ENCODE peak calls at places on chromosomes 2 and 18, in ten cellular contexts. One of them, this sample, is unnamed.

GRCh38 chr2:239194731-239195317 is 206.0 kb downstream of the HDAC4 start:
- DNase-seq in mucosa of gallbladder: no peak
- DNase-seq in HFF-Myc: no peak
- DNase-seq in non-pigmented ciliary epithelial cell: no peak
- DNase-seq in Calu3: no peak
- DNase-seq in left lobe of liver: peak
- DNase-seq in uterus: peak
- DNase-seq in sigmoid colon: peak
- DNase-seq in HCT116: no peak
- DNase-seq in NCI-H1105: no peak
- DNase-seq in this sample: no peak

GRCh38 chr2:70002241-70002896 is 40.9 kb upstream of the ASPRV1 start:
- DNase-seq in NCI-H1105: peak
- DNase-seq in mucosa of gallbladder: no peak
- DNase-seq in left lobe of liver: peak
- DNase-seq in sigmoid colon: no peak
- DNase-seq in HFF-Myc: no peak
- DNase-seq in HCT116: no peak
- DNase-seq in Calu3: no peak
- DNase-seq in non-pigmented ciliary epithelial cell: no peak
- DNase-seq in uterus: no peak
- DNase-seq in this sample: no peak

GRCh38 chr18:44589709-44590108 is 91.0 kb upstream of the SETBP1 start:
- DNase-seq in non-pigmented ciliary epithelial cell: no peak
- DNase-seq in sigmoid colon: no peak
- DNase-seq in HFF-Myc: peak
- DNase-seq in uterus: no peak
- DNase-seq in mucosa of gallbladder: no peak
- DNase-seq in NCI-H1105: no peak
- DNase-seq in left lobe of liver: no peak
- DNase-seq in HCT116: no peak
- DNase-seq in Calu3: peak
- DNase-seq in this sample: peak

GRCh38 chr2:20178404-20179178 is 46.3 kb downstream of the SDC1 start:
- DNase-seq in Calu3: no peak
- DNase-seq in HFF-Myc: no peak
- DNase-seq in uterus: no peak
- DNase-seq in left lobe of liver: peak
- DNase-seq in sigmoid colon: no peak
- DNase-seq in HCT116: no peak
- DNase-seq in mucosa of gallbladder: no peak
- DNase-seq in NCI-H1105: no peak
- DNase-seq in non-pigmented ciliary epithelial cell: no peak
- DNase-seq in this sample: no peak

GRCh38 chr2:151102196-151102692 is 159.4 kb downstream of the RBM43 start:
- DNase-seq in HCT116: no peak
- DNase-seq in uterus: no peak
- DNase-seq in left lobe of liver: no peak
- DNase-seq in Calu3: no peak
- DNase-seq in mucosa of gallbladder: no peak
- DNase-seq in HFF-Myc: no peak
- DNase-seq in sigmoid colon: no peak
- DNase-seq in NCI-H1105: no peak
- DNase-seq in non-pigmented ciliary epithelial cell: no peak
- DNase-seq in this sample: no peak

GRCh38 chr2:38742797-38743559 is 8.2 kb downstream of the SRSF7 start:
- DNase-seq in NCI-H1105: no peak
- DNase-seq in left lobe of liver: no peak
- DNase-seq in uterus: no peak
- DNase-seq in mucosa of gallbladder: no peak
- DNase-seq in HFF-Myc: no peak
- DNase-seq in HCT116: no peak
- DNase-seq in non-pigmented ciliary epithelial cell: no peak
- DNase-seq in sigmoid colon: no peak
- DNase-seq in Calu3: no peak
- DNase-seq in this sample: no peak

GRCh38 chr2:174335605-174336402 is 1.1 kb downstream of the SP9 start:
- DNase-seq in uterus: peak
- DNase-seq in HFF-Myc: no peak
- DNase-seq in HCT116: no peak
- DNase-seq in mucosa of gallbladder: no peak
- DNase-seq in non-pigmented ciliary epithelial cell: no peak
- DNase-seq in sigmoid colon: peak
- DNase-seq in NCI-H1105: peak
- DNase-seq in Calu3: no peak
- DNase-seq in left lobe of liver: no peak
- DNase-seq in this sample: no peak

GRCh38 chr2:10278029-10278762 is 24.5 kb upstream of the HPCAL1 start:
- DNase-seq in non-pigmented ciliary epithelial cell: no peak
- DNase-seq in HCT116: no peak
- DNase-seq in NCI-H1105: no peak
- DNase-seq in HFF-Myc: no peak
- DNase-seq in left lobe of liver: peak
- DNase-seq in Calu3: peak
- DNase-seq in uterus: peak
- DNase-seq in mucosa of gallbladder: peak
- DNase-seq in sigmoid colon: peak
- DNase-seq in this sample: peak

GRCh38 chr18:470661-471501 is 29.6 kb downstream of the COLEC12 start:
- DNase-seq in Calu3: no peak
- DNase-seq in uterus: no peak
- DNase-seq in non-pigmented ciliary epithelial cell: no peak
- DNase-seq in mucosa of gallbladder: no peak
- DNase-seq in sigmoid colon: no peak
- DNase-seq in HFF-Myc: no peak
- DNase-seq in left lobe of liver: no peak
- DNase-seq in NCI-H1105: no peak
- DNase-seq in HCT116: no peak
- DNase-seq in this sample: peak

GRCh38 chr18:22551536-22552151 is 133.9 kb upstream of the CTAGE1 start:
- DNase-seq in Calu3: peak
- DNase-seq in non-pigmented ciliary epithelial cell: peak
- DNase-seq in NCI-H1105: no peak
- DNase-seq in HFF-Myc: no peak
- DNase-seq in left lobe of liver: no peak
- DNase-seq in sigmoid colon: no peak
- DNase-seq in HCT116: peak
- DNase-seq in uterus: no peak
- DNase-seq in mucosa of gallbladder: no peak
- DNase-seq in this sample: peak

GRCh38 chr2:27282892-27283291 is 663 bp downstream of the TRIM54 start:
- DNase-seq in NCI-H1105: no peak
- DNase-seq in HFF-Myc: no peak
- DNase-seq in left lobe of liver: no peak
- DNase-seq in mucosa of gallbladder: no peak
- DNase-seq in HCT116: no peak
- DNase-seq in non-pigmented ciliary epithelial cell: no peak
- DNase-seq in sigmoid colon: no peak
- DNase-seq in Calu3: no peak
- DNase-seq in uterus: no peak
- DNase-seq in this sample: no peak

GRCh38 chr2:6071536-6071935 is 379.4 kb downstream of the SOX11 start:
- DNase-seq in uterus: no peak
- DNase-seq in Calu3: no peak
- DNase-seq in non-pigmented ciliary epithelial cell: no peak
- DNase-seq in NCI-H1105: no peak
- DNase-seq in sigmoid colon: no peak
- DNase-seq in HCT116: no peak
- DNase-seq in mucosa of gallbladder: no peak
- DNase-seq in left lobe of liver: no peak
- DNase-seq in HFF-Myc: no peak
- DNase-seq in this sample: no peak

GRCh38 chr2:240727913-240728312 is 36.2 kb downstream of the AQP12A start:
- DNase-seq in Calu3: no peak
- DNase-seq in uterus: no peak
- DNase-seq in HCT116: no peak
- DNase-seq in NCI-H1105: no peak
- DNase-seq in mucosa of gallbladder: no peak
- DNase-seq in non-pigmented ciliary epithelial cell: no peak
- DNase-seq in HFF-Myc: no peak
- DNase-seq in left lobe of liver: no peak
- DNase-seq in sigmoid colon: no peak
- DNase-seq in this sample: no peak

GRCh38 chr2:160271166-160272086 is 71.4 kb upstream of the ITGB6 start:
- DNase-seq in NCI-H1105: no peak
- DNase-seq in sigmoid colon: no peak
- DNase-seq in uterus: peak
- DNase-seq in mucosa of gallbladder: peak
- DNase-seq in non-pigmented ciliary epithelial cell: no peak
- DNase-seq in HFF-Myc: no peak
- DNase-seq in left lobe of liver: no peak
- DNase-seq in Calu3: peak
- DNase-seq in HCT116: no peak
- DNase-seq in this sample: no peak

GRCh38 chr2:231795525-231796327 is 9.5 kb downstream of the COPS7B start:
- DNase-seq in sigmoid colon: no peak
- DNase-seq in HFF-Myc: peak
- DNase-seq in mucosa of gallbladder: peak
- DNase-seq in non-pigmented ciliary epithelial cell: no peak
- DNase-seq in left lobe of liver: peak
- DNase-seq in NCI-H1105: peak
- DNase-seq in uterus: no peak
- DNase-seq in Calu3: peak
- DNase-seq in HCT116: peak
- DNase-seq in this sample: peak

GRCh38 chr2:216560695-216561370 is 62.2 kb downstream of the RPL37A start:
- DNase-seq in mucosa of gallbladder: peak
- DNase-seq in uterus: peak
- DNase-seq in NCI-H1105: no peak
- DNase-seq in HFF-Myc: no peak
- DNase-seq in Calu3: no peak
- DNase-seq in HCT116: no peak
- DNase-seq in non-pigmented ciliary epithelial cell: peak
- DNase-seq in left lobe of liver: no peak
- DNase-seq in sigmoid colon: no peak
- DNase-seq in this sample: no peak

GRCh38 chr2:30165050-30165520 is 18.3 kb downstream of the YPEL5 start:
- DNase-seq in NCI-H1105: peak
- DNase-seq in non-pigmented ciliary epithelial cell: peak
- DNase-seq in Calu3: peak
- DNase-seq in uterus: peak
- DNase-seq in HCT116: peak
- DNase-seq in HFF-Myc: peak
- DNase-seq in mucosa of gallbladder: peak
- DNase-seq in sigmoid colon: no peak
- DNase-seq in left lobe of liver: peak
- DNase-seq in this sample: peak

GRCh38 chr2:231241755-231242507 is 43.5 kb downstream of the ARMC9 start:
- DNase-seq in NCI-H1105: no peak
- DNase-seq in Calu3: no peak
- DNase-seq in HCT116: no peak
- DNase-seq in HFF-Myc: peak
- DNase-seq in uterus: no peak
- DNase-seq in mucosa of gallbladder: peak
- DNase-seq in non-pigmented ciliary epithelial cell: no peak
- DNase-seq in left lobe of liver: no peak
- DNase-seq in sigmoid colon: peak
- DNase-seq in this sample: no peak

GRCh38 chr2:54384301-54385035 is 71.7 kb upstream of the SPTBN1 start:
- DNase-seq in uterus: no peak
- DNase-seq in NCI-H1105: no peak
- DNase-seq in HFF-Myc: no peak
- DNase-seq in mucosa of gallbladder: no peak
- DNase-seq in Calu3: no peak
- DNase-seq in HCT116: no peak
- DNase-seq in left lobe of liver: no peak
- DNase-seq in non-pigmented ciliary epithelial cell: no peak
- DNase-seq in sigmoid colon: no peak
- DNase-seq in this sample: no peak

GRCh38 chr2:187302146-187302545 is 145.9 kb downstream of the CALCRL start:
- DNase-seq in HCT116: no peak
- DNase-seq in HFF-Myc: peak
- DNase-seq in Calu3: no peak
- DNase-seq in mucosa of gallbladder: no peak
- DNase-seq in left lobe of liver: no peak
- DNase-seq in sigmoid colon: no peak
- DNase-seq in uterus: no peak
- DNase-seq in NCI-H1105: no peak
- DNase-seq in non-pigmented ciliary epithelial cell: no peak
- DNase-seq in this sample: no peak

GRCh38 chr18:13541621-13542519 is 184.5 kb downstream of the FAM210A start:
- DNase-seq in uterus: peak
- DNase-seq in left lobe of liver: peak
- DNase-seq in mucosa of gallbladder: peak
- DNase-seq in non-pigmented ciliary epithelial cell: no peak
- DNase-seq in NCI-H1105: no peak
- DNase-seq in sigmoid colon: peak
- DNase-seq in Calu3: no peak
- DNase-seq in HFF-Myc: no peak
- DNase-seq in HCT116: no peak
- DNase-seq in this sample: no peak

GRCh38 chr2:43397821-43398220 is 171.4 kb upstream of the ZFP36L2 start:
- DNase-seq in uterus: no peak
- DNase-seq in left lobe of liver: no peak
- DNase-seq in NCI-H1105: no peak
- DNase-seq in non-pigmented ciliary epithelial cell: no peak
- DNase-seq in Calu3: no peak
- DNase-seq in mucosa of gallbladder: no peak
- DNase-seq in HFF-Myc: no peak
- DNase-seq in sigmoid colon: no peak
- DNase-seq in HCT116: no peak
- DNase-seq in this sample: no peak

GRCh38 chr2:215324811-215325210 is 13.0 kb downstream of the ATIC start:
- DNase-seq in Calu3: no peak
- DNase-seq in NCI-H1105: no peak
- DNase-seq in HCT116: no peak
- DNase-seq in mucosa of gallbladder: no peak
- DNase-seq in left lobe of liver: no peak
- DNase-seq in HFF-Myc: no peak
- DNase-seq in non-pigmented ciliary epithelial cell: no peak
- DNase-seq in uterus: no peak
- DNase-seq in sigmoid colon: peak
- DNase-seq in this sample: no peak

GRCh38 chr2:207584952-207585351 is 40.2 kb downstream of the METTL21A start:
- DNase-seq in sigmoid colon: no peak
- DNase-seq in HFF-Myc: no peak
- DNase-seq in uterus: no peak
- DNase-seq in left lobe of liver: no peak
- DNase-seq in HCT116: no peak
- DNase-seq in mucosa of gallbladder: no peak
- DNase-seq in Calu3: no peak
- DNase-seq in non-pigmented ciliary epithelial cell: no peak
- DNase-seq in NCI-H1105: no peak
- DNase-seq in this sample: no peak

GRCh38 chr2:105375001-105375561 is 23.8 kb downstream of the FHL2 start:
- DNase-seq in Calu3: no peak
- DNase-seq in non-pigmented ciliary epithelial cell: peak
- DNase-seq in mucosa of gallbladder: no peak
- DNase-seq in NCI-H1105: no peak
- DNase-seq in sigmoid colon: no peak
- DNase-seq in HFF-Myc: no peak
- DNase-seq in uterus: peak
- DNase-seq in left lobe of liver: peak
- DNase-seq in HCT116: no peak
- DNase-seq in this sample: no peak

GRCh38 chr18:12657048-12657848 is 659 bp downstream of the SPIRE1 start:
- DNase-seq in HCT116: no peak
- DNase-seq in sigmoid colon: peak
- DNase-seq in NCI-H1105: no peak
- DNase-seq in non-pigmented ciliary epithelial cell: no peak
- DNase-seq in mucosa of gallbladder: peak
- DNase-seq in HFF-Myc: no peak
- DNase-seq in left lobe of liver: peak
- DNase-seq in Calu3: peak
- DNase-seq in uterus: peak
- DNase-seq in this sample: no peak

GRCh38 chr2:81545626-81546025 is 1241.1 kb upstream of the LRRTM1 start:
- DNase-seq in sigmoid colon: no peak
- DNase-seq in HCT116: no peak
- DNase-seq in non-pigmented ciliary epithelial cell: no peak
- DNase-seq in mucosa of gallbladder: no peak
- DNase-seq in HFF-Myc: no peak
- DNase-seq in uterus: no peak
- DNase-seq in NCI-H1105: no peak
- DNase-seq in Calu3: no peak
- DNase-seq in left lobe of liver: no peak
- DNase-seq in this sample: peak

GRCh38 chr18:9475643-9476580 is 599 bp downstream of the RALBP1 start:
- DNase-seq in HCT116: no peak
- DNase-seq in non-pigmented ciliary epithelial cell: no peak
- DNase-seq in mucosa of gallbladder: no peak
- DNase-seq in sigmoid colon: no peak
- DNase-seq in NCI-H1105: no peak
- DNase-seq in uterus: no peak
- DNase-seq in HFF-Myc: no peak
- DNase-seq in left lobe of liver: no peak
- DNase-seq in Calu3: no peak
- DNase-seq in this sample: peak

This sample was measured in MCF 10A.